ENCODE peak calls at places on chromosomes 16 and 17, in four cellular contexts. R is activated CD8-positive, alpha-beta T cell treated with anti-CD3 and anti-CD28 coated beads, Interleukin-2, amount 10 ng/mL, durations not matched to agents 7 days and 5 days; Z is DND-41; K is stimulated activated CD4-positive, alpha-beta T cell treated with anti-CD3 and anti-CD28 coated beads, TNF-alpha, amount 100 ng/mL, for 4 hours. H is an unnamed sample.

GRCh38 chr17:58232707-58233156 is 5.7 kb upstream of the LPO start:
- DNase-seq in K (no peak), Z (no peak), R (no peak), H (no peak)

GRCh38 chr17:12395733-12396354 is 269.8 kb upstream of the MYOCD start:
- DNase-seq in R (no peak), K (no peak), Z (peak), H (no peak)

GRCh38 chr16:85793662-85794298 is 5.6 kb downstream of the EMC8 start:
- DNase-seq in K (no peak), Z (no peak), R (no peak), H (no peak)

GRCh38 chr16:87129771-87130170 is 187.4 kb downstream of the C16orf95 start:
- DNase-seq in R (no peak), K (no peak), Z (no peak), H (no peak)

GRCh38 chr16:69073181-69073669 is 32.2 kb upstream of the HAS3 start:
- DNase-seq in K (no peak), Z (no peak), R (no peak), H (no peak)

GRCh38 chr17:2029911-2030778 is at the start of gene DPH1:
- DNase-seq in Z (peak), K (peak), R (peak), H (peak)

GRCh38 chr17:42554250-42555121 is 1.8 kb downstream of the HSD17B1 start:
- DNase-seq in R (peak), Z (peak), K (peak), H (peak)

GRCh38 chr17:39916918-39917317 is 1.5 kb downstream of the GSDMB start:
- DNase-seq in K (no peak), Z (no peak), R (no peak), H (no peak)

GRCh38 chr17:44970136-44970737 is 2.1 kb upstream of the C1QL1 start:
- DNase-seq in K (no peak), Z (peak), R (no peak), H (no peak)

GRCh38 chr17:1040216-1040600 is 43.3 kb downstream of the TIMM22 start:
- DNase-seq in K (no peak), Z (no peak), R (no peak), H (no peak)

GRCh38 chr17:40307001-40307690 is 1.8 kb upstream of the RARA start:
- DNase-seq in R (peak), K (no peak), Z (peak), H (no peak)

GRCh38 chr17:49969794-49970389 is 902 bp downstream of the DLX4 start:
- DNase-seq in K (no peak), Z (no peak), R (no peak), H (no peak)

GRCh38 chr16:2785101-2785991 is 2.0 kb downstream of the PRSS33 start:
- DNase-seq in Z (no peak), K (peak), R (no peak), H (no peak)

GRCh38 chr17:57092171-57092570 is 7.1 kb downstream of the AKAP1 start:
- DNase-seq in K (no peak), Z (no peak), R (no peak), H (no peak)

GRCh38 chr17:34579979-34580684 is 750 bp downstream of the TMEM132E start:
- DNase-seq in K (no peak), Z (no peak), R (no peak), H (no peak)

GRCh38 chr17:77382356-77382911 is 241.7 kb downstream of the SEC14L1 start:
- DNase-seq in R (peak), Z (peak), K (no peak), H (no peak)

GRCh38 chr17:72411124-72411563 is 290.3 kb downstream of the SOX9 start:
- DNase-seq in Z (no peak), R (no peak), K (no peak), H (no peak)

GRCh38 chr17:48613862-48614694 is 1.0 kb downstream of the HOXB8 start:
- DNase-seq in K (no peak), R (no peak), Z (no peak), H (no peak)

GRCh38 chr16:89360760-89361435 is 129.5 kb downstream of the ANKRD11 start:
- DNase-seq in Z (peak), R (peak), K (peak), H (peak)

GRCh38 chr16:74522160-74522559 is 84.8 kb downstream of the GLG1 start:
- DNase-seq in R (no peak), Z (no peak), K (no peak), H (no peak)

GRCh38 chr17:6752068-6752909 is 3.6 kb upstream of the XAF1 start:
- DNase-seq in K (no peak), R (no peak), Z (peak), H (no peak)

GRCh38 chr16:11276880-11277593 is 757 bp upstream of the PRM2 start:
- DNase-seq in K (no peak), Z (no peak), R (no peak), H (no peak)

GRCh38 chr17:56324676-56325075 is 171.4 kb downstream of the ANKFN1 start:
- DNase-seq in K (no peak), R (no peak), Z (no peak), H (no peak)

GRCh38 chr16:4297480-4297879 is 18.4 kb upstream of the GLIS2 start:
- DNase-seq in Z (no peak), R (no peak), K (no peak), H (no peak)

GRCh38 chr17:83153681-83154310 is 74.4 kb downstream of the METRNL start:
- DNase-seq in K (no peak), R (no peak), Z (no peak), H (no peak)

GRCh38 chr17:15918661-15919259 is 26.2 kb upstream of the ADORA2B start:
- DNase-seq in R (no peak), K (no peak), Z (no peak), H (no peak)

GRCh38 chr17:57889892-57890856 is 40.3 kb upstream of the MRPS23 start:
- DNase-seq in R (no peak), Z (no peak), K (no peak), H (no peak)

GRCh38 chr16:83675136-83675535 is 132.6 kb upstream of the HSBP1 start:
- DNase-seq in Z (no peak), K (no peak), R (no peak), H (no peak)

GRCh38 chr16:89190150-89190958 is 10.0 kb downstream of the SLC22A31 start:
- DNase-seq in Z (no peak), R (no peak), K (no peak), H (no peak)

GRCh38 chr16:84751241-84751640 is 51.4 kb downstream of the USP10 start:
- DNase-seq in Z (no peak), K (no peak), R (no peak), H (no peak)

GRCh38 chr17:27498615-27499316 is 42.5 kb downstream of the KSR1 start:
- DNase-seq in Z (no peak), K (no peak), R (no peak), H (no peak)

H was measured in activated naive CD8-positive, alpha-beta T cell treated with anti-CD3 and anti-CD28 coated beads, Interleukin-2, amount 50 U/mL, for 16 hours.